ENCODE peak calls at places on chromosomes 5 and 9, in eight cellular contexts. H, E, Z, O, J, B, D and M are unnamed samples.

GRCh38 chr9:125854553-125855275 is 107.5 kb downstream of the PBX3 start:
- DNase-seq in H (no peak), E (peak; percentile 74), Z (no peak), O (no peak), J (no peak), B (peak; percentile 15), D (no peak), M (no peak)

GRCh38 chr5:34625246-34625645 is 30.9 kb upstream of the RAI14 start:
- DNase-seq in H (peak; percentile 71), E (no peak), Z (no peak), O (no peak), J (no peak), B (no peak), D (no peak), M (no peak)

GRCh38 chr5:174903333-174903732 is 179.0 kb downstream of the MSX2 start:
- DNase-seq in H (no peak), E (no peak), Z (no peak), O (no peak), J (no peak), B (no peak), D (no peak), M (no peak)

GRCh38 chr5:125722550-125722949 is 700.7 kb upstream of the GRAMD2B start:
- DNase-seq in H (no peak), E (peak; percentile 2), Z (no peak), O (no peak), J (no peak), B (peak; percentile 40), D (no peak), M (peak; percentile 26)

GRCh38 chr5:963673-964531 is 44.7 kb upstream of the NKD2 start:
- DNase-seq in H (peak; percentile 86), E (peak; percentile 73), Z (peak; percentile 43), O (no peak), J (peak; percentile 75), B (no peak), D (peak; percentile 80), M (no peak)

GRCh38 chr5:114192108-114192507 is 169.8 kb upstream of the KCNN2 start:
- DNase-seq in H (peak; percentile 2), E (peak; percentile 3), Z (no peak), O (no peak), J (no peak), B (peak; percentile 1), D (no peak), M (peak; percentile 75)

GRCh38 chr5:158074992-158075769 is 216.2 kb upstream of the CLINT1 start:
- DNase-seq in H (peak; percentile 76), E (peak; percentile 89), Z (peak; percentile 66), O (peak; percentile 81), J (peak; percentile 79), B (peak; percentile 51), D (peak; percentile 61), M (peak; percentile 61)

GRCh38 chr9:70159630-70160029 is 99.1 kb upstream of the SMC5 start:
- DNase-seq in H (peak; percentile 32), E (peak; percentile 9), Z (no peak), O (no peak), J (no peak), B (no peak), D (no peak), M (peak; percentile 15)

GRCh38 chr9:94148419-94148818 is 64.2 kb downstream of the PTPDC1 start:
- DNase-seq in H (no peak), E (no peak), Z (no peak), O (no peak), J (no peak), B (no peak), D (no peak), M (no peak)

GRCh38 chr5:168734657-168735344 is 155.6 kb upstream of the PANK3 start:
- DNase-seq in H (peak; percentile 73), E (peak; percentile 88), Z (peak; percentile 87), O (no peak), J (peak; percentile 94), B (no peak), D (no peak), M (no peak)

GRCh38 chr9:110746211-110746930 is 77.8 kb downstream of the MUSK start:
- DNase-seq in H (no peak), E (no peak), Z (no peak), O (no peak), J (no peak), B (peak; percentile 47), D (no peak), M (peak; percentile 28)

GRCh38 chr9:14542071-14542470 is 151.2 kb downstream of the ZDHHC21 start:
- DNase-seq in H (no peak), E (no peak), Z (no peak), O (no peak), J (no peak), B (no peak), D (no peak), M (no peak)

DNA sequence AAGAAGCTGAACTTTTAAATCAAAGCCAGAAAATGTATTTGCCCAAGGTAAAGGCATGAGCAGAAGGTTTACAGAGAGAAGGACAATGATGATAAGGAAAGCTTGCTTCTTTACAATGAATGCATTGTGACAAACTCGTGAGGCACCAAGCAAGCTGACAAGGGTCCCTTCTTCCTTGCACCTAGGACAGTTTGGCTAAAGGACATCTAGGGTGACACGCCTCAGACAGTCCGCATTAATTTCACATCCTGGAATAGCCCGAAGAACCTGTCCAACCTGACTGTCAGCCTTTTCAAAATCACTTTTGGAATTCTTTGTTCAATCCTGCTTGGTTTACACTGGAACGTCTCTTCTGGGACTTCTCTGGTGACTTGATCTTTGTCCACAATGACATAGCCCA is 146.4 kb upstream of the MAP3K1 start:
- DNase-seq in H (no peak), E (no peak), Z (no peak), O (no peak), J (no peak), B (peak; percentile 48), D (no peak), M (peak; percentile 69)
- H3K4me3 ChIP-seq in H (no peak overlapping the region), E (no peak overlapping the region), Z (no peak overlapping the region), O (no peak overlapping the region), J (no peak overlapping the region), B (no peak overlapping the region), D (no peak overlapping the region), M (no peak overlapping the region)

DNA sequence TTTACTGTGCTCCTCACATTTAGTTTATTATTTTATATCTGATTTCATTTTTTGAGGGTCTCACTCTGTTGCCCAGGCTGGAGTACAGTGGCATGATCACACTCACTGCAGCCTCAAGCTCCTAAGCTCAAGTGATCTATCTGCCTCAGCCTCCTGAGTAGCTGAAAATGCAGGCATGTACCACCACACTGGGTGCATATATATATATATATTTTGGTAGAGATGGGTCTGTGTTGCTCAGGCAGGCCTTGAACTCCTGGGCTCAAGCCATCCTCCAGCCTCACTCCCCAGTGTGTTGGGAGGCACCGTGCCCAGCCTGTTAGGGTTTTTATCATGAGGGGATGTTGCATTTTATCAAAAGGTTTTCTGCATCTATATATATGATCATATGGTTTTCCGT is 39.8 kb upstream of the ZNF354B start:
- DNase-seq in H (no peak), E (no peak), Z (no peak), O (no peak), J (no peak), B (no peak), D (no peak), M (no peak)
- H3K4me3 ChIP-seq in H (no peak overlapping the region), E (no peak overlapping the region), Z (no peak overlapping the region), O (no peak overlapping the region), J (no peak overlapping the region), B (no peak overlapping the region), D (no peak overlapping the region), M (no peak overlapping the region)

GRCh38 chr9:114614373-114614772 is 3.3 kb downstream of the TMEM268 start:
- DNase-seq in H (no peak), E (no peak), Z (no peak), O (peak; percentile 14), J (no peak), B (no peak), D (peak; percentile 24), M (no peak)

GRCh38 chr9:114613087-114613486 is 2.0 kb downstream of the TMEM268 start:
- DNase-seq in H (no peak), E (no peak), Z (no peak), O (no peak), J (no peak), B (no peak), D (no peak), M (peak; percentile 41)

GRCh38 chr9:114613919-114614318 is 2.8 kb downstream of the TMEM268 start:
- DNase-seq in H (no peak), E (no peak), Z (no peak), O (no peak), J (no peak), B (no peak), D (no peak), M (no peak)

GRCh38 chr9:114619205-114619758 is 8.2 kb downstream of the TMEM268 start:
- DNase-seq in H (no peak), E (no peak), Z (no peak), O (no peak), J (peak; percentile 66), B (peak; percentile 55), D (no peak), M (peak; percentile 72)

DNA sequence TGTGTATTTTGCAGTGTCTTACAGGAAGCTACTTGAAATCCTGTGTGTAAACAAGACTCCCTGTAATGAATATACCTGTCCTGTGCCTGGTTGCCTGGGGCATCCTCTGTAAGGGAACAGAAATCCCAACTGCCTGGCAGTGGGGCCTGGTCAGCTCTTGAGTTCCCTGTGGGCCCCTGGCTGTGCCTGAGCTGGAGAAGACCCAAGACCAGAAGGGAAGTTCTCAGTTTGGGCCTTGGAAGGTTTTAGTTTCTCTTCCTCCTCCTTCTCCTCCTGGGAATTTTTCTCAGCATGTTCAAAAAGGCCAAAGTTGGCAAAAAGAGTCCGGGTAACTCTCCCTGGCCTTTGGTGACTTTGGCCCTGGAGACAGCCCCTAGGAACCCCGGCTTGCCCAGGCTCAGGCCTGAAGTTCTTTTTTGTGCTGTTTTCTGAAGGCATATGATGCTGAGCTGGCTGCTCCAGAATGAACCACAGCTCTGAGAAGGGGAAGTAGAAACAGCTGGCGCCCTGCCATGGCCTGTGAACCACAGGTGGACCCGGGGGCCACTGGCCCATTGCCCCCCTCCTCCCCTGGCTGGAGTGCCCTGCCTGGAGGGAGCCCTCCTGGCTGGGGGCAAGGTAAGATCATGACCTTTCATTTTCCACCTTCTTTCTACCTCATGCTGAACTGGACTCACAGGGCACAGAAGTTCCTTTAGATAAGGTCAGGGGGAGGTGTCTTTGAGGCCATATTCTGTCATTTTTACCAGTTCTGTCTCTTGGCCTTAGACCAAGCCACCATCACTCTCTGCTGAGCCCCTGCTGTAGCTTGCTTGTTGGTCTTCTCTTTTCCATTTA is 5.8 kb downstream of the TMEM268 start:
- DNase-seq in H (no peak), E (no peak), Z (peak; percentile 80), O (no peak), J (peak; percentile 81), B (peak; percentile 35), D (no peak), M (peak; percentile 35)
- H3K4me3 ChIP-seq in H (no peak overlapping the region), E (no peak overlapping the region), Z (no peak overlapping the region), O (no peak overlapping the region), J (no peak overlapping the region), B (no peak overlapping the region), D (no peak overlapping the region), M (no peak overlapping the region)

DNA sequence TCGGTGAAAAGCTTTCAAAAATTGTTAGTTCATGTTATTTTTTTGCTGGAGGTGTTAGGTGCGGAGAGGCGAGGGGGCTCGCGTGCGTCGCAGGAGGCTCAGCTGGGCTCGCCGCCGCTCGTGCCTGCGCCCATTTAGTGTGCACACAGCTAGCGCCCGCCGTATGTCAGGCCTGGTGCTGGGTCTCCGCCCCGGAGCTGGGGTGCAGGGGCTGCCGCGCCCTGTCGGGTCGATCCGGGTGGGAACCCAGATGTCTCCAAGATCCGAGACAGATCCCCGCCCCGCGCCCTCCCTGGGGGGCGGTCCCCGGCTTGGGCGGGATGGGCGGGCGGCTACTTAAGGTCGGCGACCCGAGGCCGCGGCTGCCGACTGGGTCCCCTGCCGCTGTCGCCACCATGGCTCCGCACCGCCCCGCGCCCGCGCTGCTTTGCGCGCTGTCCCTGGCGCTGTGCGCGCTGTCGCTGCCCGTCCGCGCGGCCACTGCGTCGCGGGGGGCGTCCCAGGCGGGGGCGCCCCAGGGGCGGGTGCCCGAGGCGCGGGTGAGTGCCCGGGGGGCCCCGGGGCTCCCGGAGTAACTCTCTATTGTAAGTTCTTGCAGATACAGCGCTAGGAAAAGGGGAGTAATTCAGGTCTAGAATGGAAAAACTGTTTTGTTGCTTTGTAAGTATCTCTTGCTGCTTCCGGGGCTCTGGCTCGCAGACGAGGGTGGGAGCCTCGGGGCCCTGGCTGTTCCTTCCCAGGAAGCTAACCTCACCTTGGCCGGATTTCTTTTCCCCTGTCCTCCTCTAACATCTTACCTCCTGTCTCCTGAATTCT is 31.7 kb downstream of the GSN start:
- DNase-seq in H (peak; percentile 33), E (peak; percentile 76), Z (peak; percentile 92), O (peak; percentile 47), J (peak; percentile 97), B (no peak), D (peak; percentile 85), M (peak; percentile 29)
- H3K4me3 ChIP-seq in H (peak overlapping the region; percentile 43), E (peak overlapping the region; percentile 68), Z (peak overlapping the region; percentile 75), O (peak overlapping the region; percentile 70), J (peak overlapping the region; percentile 94), B (peak overlapping the region; percentile 43), D (peak overlapping the region; percentile 47), M (peak overlapping the region; percentile 47)